ENCODE peak calls at places on chromosomes 2 and 18, in six cellular contexts. X is spleen, Y is sigmoid colon, J is AG08395, G is body of pancreas, N is renal cortical epithelial cell. H is an unnamed sample.

GRCh38 chr2:47321411-47322031 is 81.4 kb upstream of the MSH2 start:
- DNase-seq in X (peak; percentile 42), Y (no peak), J (peak; percentile 22), G (no peak), N (no peak), H (no peak)

GRCh38 chr2:63819765-63820717 is 21.7 kb upstream of the UGP2 start:
- DNase-seq in X (no peak), Y (peak; percentile 89), J (peak; percentile 26), G (peak; percentile 83), N (no peak), H (no peak)

GRCh38 chr2:163370169-163370886 is 365.5 kb downstream of the FIGN start:
- DNase-seq in X (no peak), Y (no peak), J (no peak), G (no peak), N (peak; percentile 52), H (no peak)

GRCh38 chr2:204226305-204226861 is 289.8 kb downstream of the ICOS start:
- DNase-seq in X (no peak), Y (no peak), J (no peak), G (peak; percentile 6), N (no peak), H (peak; percentile 26)

GRCh38 chr18:9866627-9867453 is 18.9 kb upstream of the TXNDC2 start:
- DNase-seq in X (no peak), Y (no peak), J (no peak), G (no peak), N (peak; percentile 68), H (no peak)

GRCh38 chr18:55534547-55534946 is 53.4 kb downstream of the TCF4 start:
- DNase-seq in X (no peak), Y (no peak), J (peak; percentile 10), G (no peak), N (no peak), H (no peak)

GRCh38 chr2:65018141-65018582 is 29.0 kb downstream of the SLC1A4 start:
- DNase-seq in X (peak; percentile 83), Y (peak; percentile 70), J (no peak), G (peak; percentile 62), N (no peak), H (no peak)

GRCh38 chr2:55620123-55620779 is 2.8 kb upstream of the PPP4R3B start:
- DNase-seq in X (peak; percentile 62), Y (no peak), J (no peak), G (no peak), N (peak; percentile 27), H (no peak)

GRCh38 chr2:103435010-103435409 is 673.2 kb downstream of the TMEM182 start:
- DNase-seq in X (no peak), Y (no peak), J (no peak), G (no peak), N (peak; percentile 21), H (no peak)

GRCh38 chr2:224922142-224922727 is 120.0 kb downstream of the DOCK10 start:
- DNase-seq in X (no peak), Y (no peak), J (no peak), G (peak; percentile 30), N (no peak), H (no peak)